ENCODE peak calls at places on chromosomes 2 and 18, in eight cellular contexts. O is body of pancreas, Y is breast epithelium, Z is Peyer's patch, K is ovary, R is HepG2, D is spleen, N is NB4. F is an unnamed sample.

GRCh38 chr2:106314427-106314826 is 120.3 kb upstream of the UXS1 start:
- DNase-seq in O (no peak), Y (no peak), Z (no peak), K (no peak), R (no peak), D (no peak), N (peak), F (no peak)

GRCh38 chr18:30616414-30616813 is 426.1 kb downstream of the DSC3 start:
- DNase-seq in O (no peak), Y (no peak), Z (no peak), K (no peak), R (no peak), D (no peak), N (no peak), F (no peak)

GRCh38 chr2:168719446-168719845 is 83.0 kb upstream of the NOSTRIN start:
- DNase-seq in O (no peak), Y (no peak), Z (no peak), K (no peak), R (no peak), D (no peak), N (no peak), F (no peak)

GRCh38 chr18:42255908-42256765 is 301.1 kb downstream of the PIK3C3 start:
- DNase-seq in O (no peak), Y (no peak), Z (no peak), K (no peak), R (no peak), D (no peak), N (no peak), F (no peak)

GRCh38 chr2:108612153-108612513 is 77.9 kb downstream of the LIMS1 start:
- DNase-seq in O (no peak), Y (no peak), Z (peak), K (no peak), R (no peak), D (no peak), N (peak), F (no peak)

GRCh38 chr2:147600223-147600622 is 244.6 kb upstream of the ACVR2A start:
- DNase-seq in O (no peak), Y (no peak), Z (no peak), K (no peak), R (no peak), D (no peak), N (no peak), F (no peak)

GRCh38 chr18:48639772-48640432 is 101.1 kb downstream of the CTIF start:
- DNase-seq in O (no peak), Y (no peak), Z (no peak), K (no peak), R (no peak), D (no peak), N (peak), F (peak)

GRCh38 chr2:148026573-148026972 is 5.7 kb downstream of the MBD5 start:
- DNase-seq in O (no peak), Y (no peak), Z (no peak), K (no peak), R (no peak), D (no peak), N (no peak), F (no peak)

GRCh38 chr2:238743243-238744068 is 104.4 kb upstream of the TWIST2 start:
- DNase-seq in O (no peak), Y (no peak), Z (no peak), K (no peak), R (no peak), D (no peak), N (peak), F (no peak)

GRCh38 chr2:13667415-13667757 is 950.6 kb downstream of the TRIB2 start:
- DNase-seq in O (no peak), Y (no peak), Z (no peak), K (no peak), R (no peak), D (no peak), N (no peak), F (no peak)

GRCh38 chr18:67628674-67629073 is 112.2 kb upstream of the DSEL start:
- DNase-seq in O (no peak), Y (no peak), Z (no peak), K (no peak), R (no peak), D (no peak), N (no peak), F (no peak)

GRCh38 chr2:85174943-85175342 is 41.8 kb downstream of the TCF7L1 start:
- DNase-seq in O (no peak), Y (no peak), Z (no peak), K (no peak), R (no peak), D (no peak), N (no peak), F (no peak)

GRCh38 chr2:233354971-233355574 is 779 bp downstream of the DGKD start:
- DNase-seq in O (peak), Y (peak), Z (peak), K (peak), R (no peak), D (peak), N (peak), F (peak)

GRCh38 chr2:233353101-233353768 is 1.1 kb upstream of the DGKD start:
- DNase-seq in O (no peak), Y (no peak), Z (peak), K (no peak), R (no peak), D (peak), N (no peak), F (no peak)

GRCh38 chr2:233353769-233354499 is at the start of gene DGKD:
- DNase-seq in O (peak), Y (no peak), Z (peak), K (peak), R (peak), D (peak), N (peak), F (peak)

GRCh38 chr2:233355916-233356315 is 1.6 kb downstream of the DGKD start:
- DNase-seq in O (no peak), Y (no peak), Z (peak), K (no peak), R (no peak), D (no peak), N (no peak), F (no peak)

DNA sequence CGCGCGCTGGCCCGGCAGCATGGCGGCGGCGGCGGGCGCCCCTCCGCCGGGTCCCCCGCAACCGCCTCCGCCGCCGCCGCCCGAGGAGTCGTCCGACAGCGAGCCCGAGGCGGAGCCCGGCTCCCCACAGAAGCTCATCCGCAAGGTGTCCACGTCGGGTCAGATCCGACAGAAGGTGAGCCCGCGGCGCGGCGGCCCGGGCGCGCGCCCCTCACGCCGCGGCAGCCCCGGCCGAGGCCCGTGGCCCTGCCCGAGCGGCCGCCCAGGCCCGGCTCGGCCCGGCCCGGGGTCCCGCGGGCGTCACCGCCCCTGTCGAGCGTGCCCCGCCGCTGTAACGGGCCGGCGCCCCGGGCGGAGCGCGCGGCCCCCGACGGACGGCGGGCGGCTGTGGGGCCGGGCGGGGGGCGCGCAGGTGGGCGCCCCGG is 218 bp downstream of the DGKD start:
- DNase-seq in O (no peak), Y (no peak), Z (no peak), K (no peak), R (no peak), D (no peak), N (no peak), F (no peak)
- TF ChIP-seq POLR2A in O (no peak), Y (no peak), Z (peak), K (no peak), R (peak), D (no peak), N (peak), F (no peak)

DNA sequence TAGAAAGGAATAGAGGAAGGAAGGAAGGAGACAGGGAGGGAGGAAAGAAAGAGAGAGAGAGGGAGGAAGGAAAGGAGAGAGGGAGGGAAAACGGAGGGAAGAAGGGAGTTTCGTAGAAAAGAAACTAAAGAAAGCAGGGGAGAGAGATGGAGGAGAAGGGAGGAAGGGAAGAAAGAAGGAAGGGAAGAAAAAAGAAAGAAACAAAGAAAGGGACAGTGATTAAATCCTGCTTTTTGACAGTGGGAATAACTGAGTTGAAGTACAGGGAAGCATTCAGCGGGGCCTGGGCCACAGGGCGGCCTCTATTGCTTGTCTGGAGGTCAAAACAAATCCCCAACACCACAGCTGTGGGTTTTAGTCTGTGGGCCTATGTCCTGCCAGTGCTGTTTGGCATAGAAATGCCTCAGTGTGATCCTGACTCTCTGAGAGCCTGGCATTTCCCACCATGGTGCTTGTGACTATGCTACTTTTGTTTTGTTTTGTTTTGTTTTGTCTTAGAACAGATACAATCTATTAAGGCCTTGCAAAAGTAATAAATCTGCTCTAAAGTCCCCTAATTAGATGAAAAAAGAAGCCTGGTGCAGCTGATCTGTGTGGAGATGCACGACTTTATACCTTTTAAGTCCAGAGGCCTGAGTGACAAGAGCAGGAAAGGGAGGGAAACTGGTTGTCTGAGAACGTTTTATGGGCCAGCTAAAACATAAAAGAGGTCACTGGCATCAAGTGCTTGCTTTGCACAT is 40.0 kb downstream of the IL1RL2 start:
- DNase-seq in O (no peak), Y (no peak), Z (no peak), K (no peak), R (no peak), D (no peak), N (no peak), F (no peak)
- TF ChIP-seq POLR2A in O (no peak), Y (no peak), Z (no peak), K (no peak), R (no peak), D (no peak), N (no peak), F (no peak)

GRCh38 chr2:156331572-156332451 is 709 bp downstream of the NR4A2 start:
- DNase-seq in O (peak), Y (peak), Z (peak), K (peak), R (no peak), D (peak), N (peak), F (peak)

GRCh38 chr2:156333951-156334495 is 1.5 kb upstream of the NR4A2 start:
- DNase-seq in O (peak), Y (peak), Z (peak), K (peak), R (peak), D (peak), N (peak), F (peak)

GRCh38 chr2:156334496-156335478 is 2.3 kb upstream of the NR4A2 start:
- DNase-seq in O (peak), Y (peak), Z (peak), K (peak), R (peak), D (peak), N (no peak), F (peak)

GRCh38 chr2:156333274-156333950 is 891 bp upstream of the NR4A2 start:
- DNase-seq in O (no peak), Y (no peak), Z (no peak), K (no peak), R (no peak), D (no peak), N (no peak), F (peak)

DNA sequence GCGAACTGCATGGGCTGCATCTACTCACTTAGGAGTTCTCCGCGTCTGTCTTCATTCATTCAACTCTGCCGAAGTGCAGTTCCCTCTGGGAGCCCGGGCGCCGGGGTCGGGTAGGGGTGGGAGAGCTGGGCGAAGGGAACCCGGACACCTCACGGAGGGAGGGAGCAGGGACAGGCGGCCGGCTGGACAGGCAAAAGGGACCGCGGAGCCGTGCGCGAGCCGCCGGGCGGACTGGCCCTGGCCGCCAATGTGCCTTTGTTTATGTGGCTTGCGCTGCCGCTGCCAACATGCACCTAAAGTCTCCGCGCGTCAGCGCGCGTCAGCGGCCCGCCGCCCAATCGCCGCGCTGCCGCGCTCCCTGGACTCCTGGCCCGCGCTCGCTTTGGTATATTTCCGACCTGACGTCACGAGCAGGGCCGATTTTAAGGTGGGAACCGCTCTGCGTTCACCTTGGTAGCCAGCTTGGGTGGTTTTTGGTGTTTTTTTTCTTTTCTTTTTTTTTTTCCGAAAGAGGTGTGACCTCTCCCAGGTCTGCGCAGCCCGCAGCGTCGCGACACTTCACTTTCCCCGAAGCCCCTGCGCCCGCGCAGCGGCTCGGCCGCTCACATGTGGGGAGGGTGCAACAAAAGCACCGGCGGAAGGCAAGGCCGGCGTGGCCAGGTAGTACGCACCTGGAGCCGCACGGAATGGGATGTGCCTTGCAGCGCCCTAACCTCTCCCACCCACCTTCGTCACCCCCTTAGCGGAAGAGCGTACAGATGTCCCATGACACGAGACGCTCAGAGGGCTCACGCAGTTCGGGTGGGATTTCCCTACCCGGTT is at the start of gene NR4A2:
- DNase-seq in O (peak), Y (peak), Z (peak), K (peak), R (peak), D (peak), N (peak), F (peak)
- TF ChIP-seq POLR2A in O (peak), Y (peak), Z (peak), K (peak), R (no peak), D (peak), N (peak), F (peak)

DNA sequence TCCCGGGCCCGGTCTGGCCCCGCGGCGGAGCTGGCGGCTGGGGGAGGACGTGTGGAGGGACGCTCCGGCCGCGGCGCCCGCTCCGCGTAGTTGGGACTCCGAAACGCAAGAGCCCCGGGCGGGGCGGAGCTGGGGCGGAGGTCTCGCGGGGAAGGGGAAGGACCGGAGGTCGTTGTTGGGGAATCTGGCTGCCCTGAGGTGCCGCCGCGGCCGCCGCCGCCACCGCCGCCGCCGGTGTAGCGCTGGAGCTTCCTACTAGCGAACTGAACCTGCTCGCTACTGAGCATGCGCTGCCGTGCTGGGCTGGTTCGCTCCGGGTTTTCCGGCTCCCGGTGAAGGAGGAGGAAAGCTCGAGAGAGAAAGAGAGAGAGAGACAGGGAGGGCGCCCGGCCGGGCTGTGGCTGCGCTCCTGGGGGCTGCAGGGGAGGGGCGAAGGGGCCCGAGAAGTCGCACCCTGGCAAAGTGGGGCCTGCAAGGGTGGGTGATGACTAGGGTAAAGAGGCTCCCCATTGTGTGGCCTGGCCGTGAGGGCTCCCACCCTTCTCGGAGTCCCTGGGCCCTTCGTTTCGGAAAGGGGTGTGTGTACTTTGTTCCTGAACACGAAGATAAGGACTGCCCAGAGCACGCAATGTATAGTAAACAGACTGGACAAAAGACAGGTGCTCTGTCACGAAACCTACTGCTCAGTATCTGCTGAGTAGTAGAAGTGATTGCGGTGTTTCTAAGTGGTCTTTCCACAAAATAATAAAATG is at the start of gene SOS1:
- DNase-seq in O (peak), Y (peak), Z (peak), K (peak), R (peak), D (peak), N (peak), F (peak)
- TF ChIP-seq POLR2A in O (peak), Y (peak), Z (peak), K (peak), R (peak), D (peak), N (peak), F (peak)

GRCh38 chr2:176098366-176099158 is 1.0 kb upstream of the HOXD12 start:
- DNase-seq in O (no peak), Y (no peak), Z (no peak), K (no peak), R (no peak), D (no peak), N (peak), F (no peak)

GRCh38 chr2:176096243-176096985 is 3.2 kb upstream of the HOXD12 start:
- DNase-seq in O (no peak), Y (no peak), Z (no peak), K (no peak), R (no peak), D (no peak), N (peak), F (peak)

GRCh38 chr2:176097820-176098365 is 1.7 kb upstream of the HOXD12 start:
- DNase-seq in O (no peak), Y (no peak), Z (no peak), K (no peak), R (no peak), D (no peak), N (no peak), F (no peak)

GRCh38 chr2:176095421-176095820 is 2.9 kb downstream of the HOXD13 start:
- DNase-seq in O (no peak), Y (no peak), Z (no peak), K (no peak), R (no peak), D (no peak), N (peak), F (no peak)

DNA sequence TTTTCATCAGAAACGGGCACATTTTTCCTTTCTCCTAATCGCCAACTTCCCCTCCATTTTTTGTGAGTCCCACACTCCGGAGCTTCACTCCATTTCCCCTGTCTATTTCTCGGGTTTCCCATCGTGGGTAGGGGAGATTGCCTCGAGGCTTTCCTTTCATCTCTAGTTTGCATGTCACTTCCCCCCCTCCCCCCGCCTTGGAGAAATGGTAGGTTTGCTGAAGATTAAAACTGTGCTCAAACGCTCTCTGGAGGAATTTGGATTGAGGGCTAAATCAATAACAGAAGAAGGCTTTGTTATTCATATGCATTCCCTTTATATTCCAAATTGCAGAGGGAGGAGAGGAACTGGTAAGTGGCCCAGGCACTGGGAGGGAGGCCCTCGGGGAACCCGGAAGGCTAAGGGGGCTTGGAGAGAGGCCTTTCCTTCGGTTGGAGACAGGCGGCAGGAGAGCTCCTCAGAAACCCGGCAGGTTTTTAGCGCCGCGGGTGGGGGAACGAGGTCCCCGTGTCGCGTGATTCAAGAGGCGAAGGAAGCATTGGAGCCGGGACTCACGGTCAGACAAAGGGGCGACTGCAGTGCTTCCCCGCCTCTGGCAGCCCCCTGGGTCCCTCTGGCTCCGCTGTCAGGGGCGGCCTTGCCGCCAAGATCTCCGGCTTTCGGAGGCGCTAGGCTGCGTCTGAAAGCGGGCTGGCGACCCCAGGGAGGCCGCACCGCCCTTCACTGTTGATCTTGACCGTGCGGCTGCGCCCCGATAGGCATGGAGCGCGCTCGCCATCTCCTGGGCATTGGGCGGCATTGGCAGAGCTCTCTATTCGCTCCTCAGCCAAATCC is 2.4 kb upstream of the HOXD12 start:
- DNase-seq in O (peak), Y (no peak), Z (peak), K (peak), R (peak), D (peak), N (peak), F (peak)
- TF ChIP-seq POLR2A in O (no peak), Y (no peak), Z (no peak), K (no peak), R (no peak), D (no peak), N (peak), F (no peak)

DNA sequence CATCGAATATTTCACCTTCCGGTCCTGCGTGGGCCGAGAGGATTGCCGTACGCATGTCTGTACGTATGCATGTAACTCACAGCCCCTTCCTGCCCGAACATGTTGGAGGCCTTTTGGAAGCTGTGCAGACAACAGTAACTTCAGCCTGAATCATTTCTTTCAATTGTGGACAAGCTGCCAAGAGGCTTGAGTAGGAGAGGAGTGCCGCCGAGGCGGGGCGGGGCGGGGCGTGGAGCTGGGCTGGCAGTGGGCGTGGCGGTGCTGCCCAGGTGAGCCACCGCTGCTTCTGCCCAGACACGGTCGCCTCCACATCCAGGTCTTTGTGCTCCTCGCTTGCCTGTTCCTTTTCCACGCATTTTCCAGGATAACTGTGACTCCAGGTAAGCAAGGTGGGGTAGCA is at the start of gene SERPINB5:
- DNase-seq in O (no peak), Y (peak), Z (no peak), K (no peak), R (no peak), D (no peak), N (no peak), F (no peak)
- TF ChIP-seq POLR2A in O (no peak), Y (no peak), Z (peak), K (no peak), R (no peak), D (no peak), N (no peak), F (no peak)